ENCODE peak calls at places on chromosomes 3 and 15, in six cellular contexts. One of them, this sample, is unnamed.

GRCh38 chr15:31399544-31400171 is 73.0 kb downstream of the KLF13 start:
- DNase-seq in endothelial cell: no peak
- DNase-seq in Daoy: peak
- DNase-seq in GM10248: no peak
- DNase-seq in hepatic stellate cell: peak
- DNase-seq in fibroblast of gingiva: no peak
- DNase-seq in this sample: no peak

GRCh38 chr3:141366285-141367037 is 1.8 kb upstream of the ZBTB38 start:
- DNase-seq in endothelial cell: no peak
- DNase-seq in Daoy: peak
- DNase-seq in GM10248: no peak
- DNase-seq in hepatic stellate cell: peak
- DNase-seq in fibroblast of gingiva: peak
- DNase-seq in this sample: no peak

GRCh38 chr3:144549161-144549560 is 577.5 kb downstream of the DIPK2A start:
- DNase-seq in endothelial cell: no peak
- DNase-seq in Daoy: no peak
- DNase-seq in GM10248: no peak
- DNase-seq in hepatic stellate cell: no peak
- DNase-seq in fibroblast of gingiva: no peak
- DNase-seq in this sample: no peak

GRCh38 chr15:78859971-78860733 is 12.5 kb upstream of the MORF4L1 start:
- DNase-seq in endothelial cell: peak
- DNase-seq in Daoy: peak
- DNase-seq in GM10248: peak
- DNase-seq in hepatic stellate cell: peak
- DNase-seq in fibroblast of gingiva: peak
- DNase-seq in this sample: peak

GRCh38 chr15:66408690-66409089 is 22.0 kb downstream of the MAP2K1 start:
- DNase-seq in endothelial cell: no peak
- DNase-seq in Daoy: no peak
- DNase-seq in GM10248: no peak
- DNase-seq in hepatic stellate cell: no peak
- DNase-seq in fibroblast of gingiva: no peak
- DNase-seq in this sample: no peak

GRCh38 chr15:64938192-64938591 is 26.5 kb downstream of the ANKDD1A start:
- DNase-seq in endothelial cell: no peak
- DNase-seq in Daoy: peak
- DNase-seq in GM10248: no peak
- DNase-seq in hepatic stellate cell: no peak
- DNase-seq in fibroblast of gingiva: no peak
- DNase-seq in this sample: no peak

GRCh38 chr15:60758961-60759729 is 280.2 kb upstream of the ICE2 start:
- DNase-seq in endothelial cell: no peak
- DNase-seq in Daoy: peak
- DNase-seq in GM10248: no peak
- DNase-seq in hepatic stellate cell: peak
- DNase-seq in fibroblast of gingiva: peak
- DNase-seq in this sample: no peak

GRCh38 chr3:169146112-169146665 is 517.3 kb downstream of the MECOM start:
- DNase-seq in endothelial cell: peak
- DNase-seq in Daoy: peak
- DNase-seq in GM10248: peak
- DNase-seq in hepatic stellate cell: no peak
- DNase-seq in fibroblast of gingiva: peak
- DNase-seq in this sample: peak

GRCh38 chr3:14143826-14144225 is 19.0 kb downstream of the TMEM43 start:
- DNase-seq in endothelial cell: no peak
- DNase-seq in Daoy: peak
- DNase-seq in GM10248: no peak
- DNase-seq in hepatic stellate cell: peak
- DNase-seq in fibroblast of gingiva: peak
- DNase-seq in this sample: no peak

GRCh38 chr3:31055757-31056156 is 161.3 kb upstream of the GADL1 start:
- DNase-seq in endothelial cell: no peak
- DNase-seq in Daoy: no peak
- DNase-seq in GM10248: no peak
- DNase-seq in hepatic stellate cell: no peak
- DNase-seq in fibroblast of gingiva: no peak
- DNase-seq in this sample: no peak

GRCh38 chr3:188323067-188323842 is 169.3 kb downstream of the LPP start:
- DNase-seq in endothelial cell: no peak
- DNase-seq in Daoy: no peak
- DNase-seq in GM10248: no peak
- DNase-seq in hepatic stellate cell: no peak
- DNase-seq in fibroblast of gingiva: no peak
- DNase-seq in this sample: no peak

GRCh38 chr3:37400945-37401344 is 226.6 kb upstream of the LRRFIP2 start:
- DNase-seq in endothelial cell: no peak
- DNase-seq in Daoy: no peak
- DNase-seq in GM10248: no peak
- DNase-seq in hepatic stellate cell: no peak
- DNase-seq in fibroblast of gingiva: no peak
- DNase-seq in this sample: no peak

GRCh38 chr3:161163297-161163696 is 57.8 kb upstream of the NMD3 start:
- DNase-seq in endothelial cell: no peak
- DNase-seq in Daoy: peak
- DNase-seq in GM10248: no peak
- DNase-seq in hepatic stellate cell: peak
- DNase-seq in fibroblast of gingiva: peak
- DNase-seq in this sample: no peak

GRCh38 chr3:53046171-53047170 is 598 bp upstream of the SFMBT1 start:
- DNase-seq in endothelial cell: peak
- DNase-seq in Daoy: peak
- DNase-seq in GM10248: peak
- DNase-seq in hepatic stellate cell: peak
- DNase-seq in fibroblast of gingiva: peak
- DNase-seq in this sample: peak

GRCh38 chr3:139629033-139629432 is 48.7 kb downstream of the NMNAT3 start:
- DNase-seq in endothelial cell: no peak
- DNase-seq in Daoy: peak
- DNase-seq in GM10248: peak
- DNase-seq in hepatic stellate cell: peak
- DNase-seq in fibroblast of gingiva: no peak
- DNase-seq in this sample: peak

This sample was measured in BE2C.